ENCODE peak calls at places on chromosomes 12 and 14, in eight cellular contexts. Q is BJ; J is thoracic aorta; X is astrocyte of the spinal cord; B is neuronal stem cell; L is bronchial epithelial cell; Y is CD4-positive, CD25-positive, alpha-beta regulatory T cell; S is mesendoderm. Z is an unnamed sample.

GRCh38 chr12:127539499-127539898 is 727.5 kb upstream of the TMEM132C start:
- DNase-seq in S (no peak), Y (no peak), J (no peak), X (no peak), B (no peak), Q (no peak), L (no peak), Z (no peak)

GRCh38 chr14:92748259-92749016 is at the start of gene LGMN:
- DNase-seq in B (peak; percentile 90), X (peak; percentile 91), S (peak; percentile 97), L (peak; percentile 88), Y (peak; percentile 93), J (peak; percentile 94), Q (peak; percentile 70), Z (peak; percentile 94)

GRCh38 chr12:68769941-68770340 is 24.0 kb downstream of the SLC35E3 start:
- DNase-seq in J (no peak), S (no peak), Q (no peak), B (no peak), Y (no peak), L (no peak), X (no peak), Z (no peak)

GRCh38 chr14:104547310-104547997 is 32.1 kb upstream of the C14orf180 start:
- DNase-seq in S (no peak), X (no peak), Y (no peak), B (no peak), Q (no peak), J (peak; percentile 0), L (no peak), Z (no peak)

GRCh38 chr12:96912943-96913342 is 5.9 kb downstream of the NEDD1 start:
- DNase-seq in B (no peak), Y (no peak), J (no peak), L (no peak), X (no peak), S (no peak), Q (no peak), Z (no peak)

GRCh38 chr12:125312471-125312870 is 247.2 kb downstream of the AACS start:
- DNase-seq in L (no peak), Y (no peak), J (no peak), B (no peak), Q (no peak), X (no peak), S (no peak), Z (no peak)

GRCh38 chr12:125330645-125331341 is 265.6 kb downstream of the AACS start:
- DNase-seq in B (peak; percentile 84), Y (peak; percentile 3), X (peak; percentile 34), L (no peak), Q (no peak), J (no peak), S (peak; percentile 79), Z (peak; percentile 20)

GRCh38 chr12:56280849-56281248 is 14.1 kb downstream of the COQ10A start:
- DNase-seq in B (no peak), S (no peak), J (no peak), L (no peak), X (no peak), Y (no peak), Q (no peak), Z (no peak)

GRCh38 chr14:68945585-68946289 is 33.4 kb downstream of the ACTN1 start:
- DNase-seq in J (no peak), S (no peak), X (no peak), Y (no peak), L (no peak), B (no peak), Q (no peak), Z (no peak)

GRCh38 chr12:76631741-76632140 is 72.2 kb upstream of the OSBPL8 start:
- DNase-seq in J (no peak), Q (no peak), Y (no peak), S (no peak), B (no peak), X (no peak), L (no peak), Z (no peak)

GRCh38 chr14:67541448-67542387 is 8.6 kb downstream of the PLEKHH1 start:
- DNase-seq in J (no peak), X (no peak), S (peak; percentile 83), Y (peak; percentile 15), B (no peak), L (no peak), Q (no peak), Z (no peak)

GRCh38 chr12:40198601-40199000 is 26.2 kb upstream of the LRRK2 start:
- DNase-seq in X (no peak), L (no peak), S (no peak), B (no peak), Y (no peak), J (no peak), Q (no peak), Z (no peak)

GRCh38 chr12:63897931-63898330 is 53.4 kb downstream of the SRGAP1 start:
- DNase-seq in J (no peak), B (no peak), X (peak; percentile 55), S (peak; percentile 91), Y (no peak), L (no peak), Q (no peak), Z (peak; percentile 88)

GRCh38 chr12:14777271-14777670 is 26.0 kb downstream of the WBP11 start:
- DNase-seq in X (no peak), L (peak; percentile 65), B (no peak), J (no peak), S (peak; percentile 23), Q (no peak), Y (no peak), Z (peak; percentile 28)
- H3K4me3 ChIP-seq in X (no peak overlapping the region), L (no peak overlapping the region), B (no peak overlapping the region), J (peak overlapping the region; percentile 84), S (no peak overlapping the region), Q (no peak overlapping the region), Y (no peak overlapping the region), Z (no peak overlapping the region)

GRCh38 chr12:98893126-98893525 is 248.0 kb downstream of the APAF1 start:
- DNase-seq in L (no peak), Q (no peak), Y (no peak), B (no peak), J (no peak), X (no peak), S (peak; percentile 3), Z (no peak)

GRCh38 chr12:98895086-98895651 is 250.1 kb downstream of the APAF1 start:
- DNase-seq in B (no peak), S (peak; percentile 73), L (no peak), Y (no peak), X (no peak), J (no peak), Q (no peak), Z (no peak)

GRCh38 chr12:98896938-98897337 is 251.8 kb downstream of the APAF1 start:
- DNase-seq in L (peak; percentile 5), X (peak; percentile 45), Q (no peak), J (no peak), B (no peak), Y (no peak), S (peak; percentile 45), Z (peak; percentile 18)

GRCh38 chr12:98893601-98894411 is 248.7 kb downstream of the APAF1 start:
- DNase-seq in L (no peak), Q (no peak), J (no peak), X (peak; percentile 25), Y (no peak), S (peak; percentile 35), B (no peak), Z (no peak)

DNA sequence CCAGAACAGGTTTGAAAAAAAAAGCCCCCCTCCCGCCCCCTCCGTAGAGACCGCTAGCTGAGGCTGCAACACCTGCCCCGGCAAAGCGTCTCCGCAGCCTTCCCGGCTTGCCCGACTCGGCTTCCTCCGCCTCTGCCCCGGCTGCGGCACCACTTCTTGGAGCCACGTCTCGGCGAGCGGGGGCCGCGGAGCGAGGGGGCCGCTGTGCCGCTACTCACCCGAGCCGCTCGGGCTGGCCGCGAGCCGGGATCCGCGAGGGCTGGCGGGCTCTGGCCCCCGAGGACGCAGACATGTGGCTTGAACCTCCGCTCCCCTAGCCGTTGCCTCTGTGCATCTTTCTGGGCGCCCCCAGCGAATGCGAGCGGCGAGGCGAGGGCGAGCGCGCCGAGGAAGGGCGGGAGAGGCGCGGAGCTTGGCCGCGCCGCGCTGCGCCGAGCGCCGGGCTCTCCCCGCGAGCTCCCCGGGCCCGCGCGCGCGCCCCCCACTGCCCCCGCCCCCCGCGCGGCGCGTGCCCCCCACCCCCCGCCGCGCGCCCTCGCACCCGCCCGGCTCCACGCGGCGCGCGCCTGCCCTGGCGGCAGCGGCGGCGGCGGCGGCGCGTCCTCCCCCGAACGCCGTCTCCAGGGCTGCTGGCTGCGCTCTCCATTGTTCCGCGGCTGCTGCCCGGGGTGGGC is 249.5 kb downstream of the APAF1 start:
- DNase-seq in L (no peak), J (no peak), Q (no peak), S (peak; percentile 49), Y (no peak), X (peak; percentile 3), B (no peak), Z (no peak)
- H3K4me3 ChIP-seq in L (no peak overlapping the region), J (peak overlapping the region; percentile 62), Q (no peak overlapping the region), S (peak overlapping the region; percentile 18), Y (no peak overlapping the region), X (peak overlapping the region; percentile 25), B (peak overlapping the region; percentile 82), Z (no peak overlapping the region)

DNA sequence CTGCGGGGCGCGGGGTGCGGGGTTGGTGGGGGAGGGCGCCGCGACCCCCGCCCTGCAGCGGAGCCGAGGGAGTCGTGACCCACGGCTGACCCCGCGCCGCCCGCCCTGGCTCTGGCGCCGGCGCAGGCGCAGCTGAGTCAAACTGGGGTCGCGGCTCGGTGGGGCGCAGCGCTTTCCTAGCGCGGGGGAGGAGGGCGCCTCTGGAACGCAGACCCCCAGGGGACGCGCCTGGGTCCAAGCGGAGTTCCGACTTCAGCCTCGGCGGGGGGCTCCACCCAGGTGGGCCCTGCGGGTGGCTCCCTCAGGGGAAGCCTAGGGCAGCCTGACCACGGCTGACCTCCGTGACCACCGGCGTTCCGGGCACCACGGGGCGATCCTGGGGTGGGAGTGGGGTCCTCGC is 467 bp upstream of the ANHX start:
- DNase-seq in B (no peak), X (no peak), L (no peak), Q (no peak), S (no peak), Y (no peak), J (no peak), Z (no peak)
- H3K4me3 ChIP-seq in B (no peak overlapping the region), X (no peak overlapping the region), L (no peak overlapping the region), Q (no peak overlapping the region), S (no peak overlapping the region), Y (no peak overlapping the region), J (no peak overlapping the region), Z (no peak overlapping the region)

DNA sequence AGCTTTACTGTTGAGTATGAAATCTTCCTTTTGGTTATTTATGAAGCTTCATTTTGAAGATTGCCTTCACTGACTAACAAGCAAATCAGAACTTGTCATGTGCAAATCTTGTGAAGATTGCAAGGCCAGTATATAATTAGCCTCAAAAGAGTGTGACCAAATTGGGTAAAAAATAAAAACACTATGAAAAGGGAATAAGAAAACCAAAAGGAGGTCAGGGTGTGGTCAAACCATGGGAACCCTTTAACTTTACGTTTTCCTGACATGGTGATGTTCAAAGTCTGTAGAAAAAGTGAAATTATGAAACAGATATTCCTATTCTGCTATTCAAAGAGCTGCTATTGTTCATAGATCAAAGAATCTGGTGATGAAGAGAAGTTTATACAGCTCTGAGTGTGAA is 230.3 kb downstream of the BCAT1 start:
- DNase-seq in Y (no peak), X (no peak), L (no peak), B (no peak), J (no peak), S (no peak), Q (no peak), Z (no peak)
- H3K4me3 ChIP-seq in Y (no peak overlapping the region), X (no peak overlapping the region), L (no peak overlapping the region), B (no peak overlapping the region), J (no peak overlapping the region), S (no peak overlapping the region), Q (no peak overlapping the region), Z (no peak overlapping the region)

GRCh38 chr12:54028324-54029201 is at the start of gene HOXC6:
- DNase-seq in X (peak; percentile 74), L (no peak), Y (no peak), S (no peak), B (no peak), J (no peak), Q (no peak), Z (no peak)
- H3K4me3 ChIP-seq in X (peak within 1 kb of the TSS; percentile 50), L (no peak within 1 kb of the TSS), Y (no peak within 1 kb of the TSS), S (no peak within 1 kb of the TSS), B (no peak within 1 kb of the TSS), J (peak within 1 kb of the TSS; percentile 69), Q (no peak within 1 kb of the TSS), Z (peak within 1 kb of the TSS; percentile 21)

Z was measured in fibroblast of pulmonary artery.